ENCODE peak calls at places on chromosomes 2 and 18, in nine cellular contexts. Y is NCI-H1092 treated with DMSO at 0.1 percent for 48 hours; E is RPMI7951; H is NCI-H2081; J is stromal cell of bone marrow; L is activated CD8-positive, alpha-beta memory T cell treated with anti-CD3 and anti-CD28 coated beads for 4 hours; W is AG04450; A is NT2/D1; D is mucosa of descending colon. V is an unnamed sample.
A peak's percentile ranks its signal among the peaks of the same experiment; 100 is the strongest.

GRCh38 chr2:133516405-133517028 is 51.7 kb downstream of the NCKAP5 start:
- DNase-seq in Y (no peak), E (peak; percentile 3), H (no peak), J (no peak), L (no peak), W (no peak), A (no peak), D (no peak), V (no peak)

GRCh38 chr2:232393556-232393955 is 13.1 kb upstream of the ALPG start:
- DNase-seq in Y (no peak), E (no peak), H (no peak), J (no peak), L (no peak), W (no peak), A (no peak), D (no peak), V (no peak)

GRCh38 chr2:195322324-195322723 is 334.7 kb upstream of the SLC39A10 start:
- DNase-seq in Y (no peak), E (peak; percentile 86), H (peak; percentile 75), J (no peak), L (no peak), W (no peak), A (no peak), D (peak; percentile 42), V (no peak)

GRCh38 chr2:29393676-29394075 is 278.5 kb downstream of the CLIP4 start:
- DNase-seq in Y (no peak), E (no peak), H (no peak), J (no peak), L (no peak), W (no peak), A (no peak), D (no peak), V (no peak)

GRCh38 chr2:147231607-147232006 is 613.2 kb upstream of the ACVR2A start:
- DNase-seq in Y (no peak), E (no peak), H (no peak), J (no peak), L (no peak), W (no peak), A (no peak), D (no peak), V (no peak)

GRCh38 chr2:85954918-85955420 is 66.2 kb upstream of the ST3GAL5 start:
- DNase-seq in Y (peak; percentile 12), E (no peak), H (no peak), J (no peak), L (no peak), W (no peak), A (no peak), D (no peak), V (no peak)

GRCh38 chr2:64165696-64166095 is 21.5 kb upstream of the PELI1 start:
- DNase-seq in Y (no peak), E (no peak), H (no peak), J (no peak), L (no peak), W (peak; percentile 48), A (no peak), D (no peak), V (no peak)

GRCh38 chr2:227033471-227034148 is 130.4 kb downstream of the COL4A4 start:
- DNase-seq in Y (peak; percentile 4), E (peak; percentile 44), H (peak; percentile 26), J (peak; percentile 15), L (no peak), W (peak; percentile 6), A (peak; percentile 48), D (peak; percentile 60), V (no peak)

GRCh38 chr2:116733699-116734098 is 1080.8 kb upstream of the DDX18 start:
- DNase-seq in Y (peak; percentile 59), E (no peak), H (peak; percentile 76), J (no peak), L (no peak), W (no peak), A (no peak), D (no peak), V (no peak)

GRCh38 chr2:130776550-130776949 is 21.2 kb downstream of the AMER3 start:
- DNase-seq in Y (peak; percentile 70), E (no peak), H (no peak), J (no peak), L (no peak), W (no peak), A (no peak), D (no peak), V (no peak)

GRCh38 chr2:64516651-64517510 is 7.2 kb upstream of the AFTPH start:
- DNase-seq in Y (no peak), E (no peak), H (no peak), J (no peak), L (no peak), W (no peak), A (no peak), D (no peak), V (no peak)

GRCh38 chr2:84969511-84970265 is 1.3 kb upstream of the KCMF1 start:
- DNase-seq in Y (no peak), E (peak; percentile 35), H (peak; percentile 32), J (no peak), L (no peak), W (no peak), A (no peak), D (no peak), V (no peak)

GRCh38 chr2:39494784-39495251 is 57.7 kb upstream of the MAP4K3 start:
- DNase-seq in Y (no peak), E (peak; percentile 90), H (no peak), J (peak; percentile 74), L (no peak), W (peak; percentile 89), A (no peak), D (no peak), V (peak; percentile 82)

GRCh38 chr2:24247164-24247563 is 72.3 kb downstream of the FAM228A start:
- DNase-seq in Y (no peak), E (no peak), H (no peak), J (no peak), L (no peak), W (no peak), A (no peak), D (no peak), V (no peak)

GRCh38 chr2:172921538-172922236 is 154.0 kb upstream of the MAP3K20 start:
- DNase-seq in Y (no peak), E (peak; percentile 47), H (no peak), J (no peak), L (no peak), W (no peak), A (peak; percentile 28), D (no peak), V (no peak)

GRCh38 chr2:177474904-177475474 is 82.4 kb downstream of the AGPS start:
- DNase-seq in Y (no peak), E (peak; percentile 54), H (no peak), J (peak; percentile 7), L (no peak), W (no peak), A (no peak), D (no peak), V (peak; percentile 40)

GRCh38 chr2:10009271-10009810 is 34.0 kb upstream of the KLF11 start:
- DNase-seq in Y (no peak), E (no peak), H (no peak), J (no peak), L (no peak), W (no peak), A (no peak), D (peak; percentile 22), V (no peak)

GRCh38 chr18:10010611-10011015 is 96.8 kb downstream of the VAPA start:
- DNase-seq in Y (no peak), E (peak; percentile 88), H (no peak), J (peak; percentile 90), L (no peak), W (peak; percentile 81), A (no peak), D (no peak), V (peak; percentile 84)

GRCh38 chr2:188383158-188383557 is 91.5 kb downstream of the GULP1 start:
- DNase-seq in Y (no peak), E (peak; percentile 51), H (no peak), J (no peak), L (no peak), W (no peak), A (no peak), D (no peak), V (no peak)

GRCh38 chr18:54119524-54120019 is 104.9 kb downstream of the MBD2 start:
- DNase-seq in Y (peak; percentile 79), E (peak; percentile 52), H (peak; percentile 48), J (peak; percentile 49), L (no peak), W (peak; percentile 20), A (peak; percentile 39), D (no peak), V (peak; percentile 59)

GRCh38 chr18:711693-712400 is 583 bp downstream of the ENOSF1 start:
- DNase-seq in Y (peak; percentile 5), E (peak; percentile 70), H (peak; percentile 76), J (peak; percentile 84), L (peak; percentile 52), W (peak; percentile 33), A (no peak), D (peak; percentile 70), V (peak; percentile 69)

GRCh38 chr18:48612917-48613316 is 74.1 kb downstream of the CTIF start:
- DNase-seq in Y (no peak), E (no peak), H (no peak), J (no peak), L (no peak), W (no peak), A (no peak), D (no peak), V (no peak)

GRCh38 chr18:610214-610928 is 13.6 kb downstream of the CLUL1 start:
- DNase-seq in Y (no peak), E (no peak), H (no peak), J (no peak), L (no peak), W (no peak), A (no peak), D (no peak), V (no peak)

GRCh38 chr2:45404807-45405297 is 206.2 kb downstream of the SRBD1 start:
- DNase-seq in Y (no peak), E (peak; percentile 9), H (no peak), J (peak; percentile 18), L (no peak), W (no peak), A (no peak), D (no peak), V (no peak)

GRCh38 chr18:21557607-21558253 is 42.8 kb downstream of the ESCO1 start:
- DNase-seq in Y (no peak), E (no peak), H (no peak), J (no peak), L (no peak), W (no peak), A (no peak), D (no peak), V (no peak)

GRCh38 chr2:111634050-111634784 is 249.8 kb downstream of the ANAPC1 start:
- DNase-seq in Y (no peak), E (peak; percentile 31), H (no peak), J (no peak), L (no peak), W (peak; percentile 27), A (no peak), D (no peak), V (no peak)

GRCh38 chr2:695111-695510 is 17.9 kb upstream of the TMEM18 start:
- DNase-seq in Y (peak; percentile 5), E (no peak), H (peak; percentile 23), J (no peak), L (no peak), W (no peak), A (no peak), D (no peak), V (no peak)

GRCh38 chr2:145751634-145752033 is 1231.7 kb upstream of the ZEB2 start:
- DNase-seq in Y (no peak), E (peak; percentile 72), H (no peak), J (peak; percentile 28), L (no peak), W (no peak), A (peak; percentile 42), D (no peak), V (peak; percentile 22)

GRCh38 chr2:50492452-50492851 is 539.5 kb downstream of the NRXN1 start:
- DNase-seq in Y (peak; percentile 53), E (peak; percentile 42), H (peak; percentile 81), J (peak; percentile 28), L (no peak), W (peak; percentile 16), A (peak; percentile 54), D (no peak), V (peak; percentile 44)

GRCh38 chr2:172329404-172330059 is 97.9 kb upstream of the ITGA6 start:
- DNase-seq in Y (no peak), E (no peak), H (peak; percentile 35), J (no peak), L (no peak), W (no peak), A (no peak), D (peak; percentile 74), V (no peak)

GRCh38 chr18:77105680-77106079 is 26.9 kb downstream of the MBP start:
- DNase-seq in Y (no peak), E (no peak), H (no peak), J (no peak), L (no peak), W (no peak), A (no peak), D (no peak), V (no peak)